ENCODE peak calls at places on chromosomes 3 and 15, in nine cellular contexts. U, L, D, I, M, T, X, Z and R are unnamed samples. For H3K36me3, the result is how much of the 10 kb centered on the place peaks cover.

GRCh38 chr15:39419651-39420050 is 161.2 kb upstream of the THBS1 start:
- DNase-seq in L (no peak), U (no peak), D (no peak), X (no peak), M (no peak), T (no peak), Z (no peak), I (no peak), R (no peak)

GRCh38 chr15:38817427-38818155 is 253.0 kb upstream of the RASGRP1 start:
- DNase-seq in I (peak), U (peak), D (peak), Z (peak), M (peak), X (peak), L (peak), T (peak), R (peak)

GRCh38 chr3:167783781-167784180 is 48.3 kb downstream of the SERPINI1 start:
- DNase-seq in D (no peak), X (no peak), U (no peak), Z (no peak), T (no peak), M (peak), I (no peak), L (no peak), R (no peak)

GRCh38 chr15:75731248-75732100 is 18.8 kb upstream of the CSPG4 start:
- DNase-seq in D (peak), Z (no peak), I (peak), U (no peak), T (peak), X (peak), L (no peak), M (no peak), R (no peak)

GRCh38 chr15:47289667-47290066 is 427.6 kb upstream of the SEMA6D start:
- DNase-seq in M (no peak), D (no peak), L (no peak), U (no peak), X (no peak), T (no peak), I (no peak), Z (no peak), R (no peak)

GRCh38 chr15:70827721-70828120 is 26.2 kb downstream of the LARP6 start:
- DNase-seq in X (no peak), T (no peak), L (no peak), Z (no peak), M (no peak), D (no peak), U (no peak), I (no peak), R (no peak)

GRCh38 chr3:110063178-110063577 is 725.8 kb upstream of the DPPA4 start:
- DNase-seq in U (no peak), I (no peak), M (no peak), T (no peak), D (no peak), L (no peak), Z (no peak), X (no peak), R (no peak)

GRCh38 chr15:59686389-59686788 is 2.7 kb downstream of the BNIP2 start:
- DNase-seq in T (peak), M (no peak), L (peak), U (no peak), X (peak), I (no peak), D (no peak), Z (no peak), R (no peak)

GRCh38 chr15:81002254-81003022 is 1.7 kb downstream of the TLNRD1 start:
- DNase-seq in M (no peak), X (peak), T (peak), Z (no peak), D (no peak), L (no peak), I (no peak), U (no peak), R (no peak)

GRCh38 chr3:5298453-5298852 is 110.9 kb downstream of the EDEM1 start:
- DNase-seq in Z (no peak), I (no peak), D (no peak), T (no peak), X (no peak), M (no peak), L (no peak), U (no peak), R (no peak)

GRCh38 chr3:194780706-194781105 is 95.0 kb downstream of the FAM43A start:
- DNase-seq in D (no peak), U (no peak), L (no peak), M (no peak), I (no peak), X (no peak), T (no peak), Z (no peak), R (no peak)

GRCh38 chr15:75452364-75452967 is 976 bp upstream of the SIN3A start:
- DNase-seq in T (peak), I (peak), D (peak), M (peak), L (peak), Z (peak), U (peak), X (peak), R (no peak)

GRCh38 chr3:141306922-141307321 is 61.4 kb upstream of the ZBTB38 start:
- DNase-seq in Z (peak), D (no peak), U (no peak), T (no peak), L (no peak), I (no peak), M (no peak), X (no peak), R (no peak)

GRCh38 chr3:45915518-45916231 is 27.6 kb upstream of the CXCR6 start:
- DNase-seq in D (peak), I (peak), L (no peak), M (peak), X (no peak), Z (peak), T (no peak), U (peak), R (peak)

GRCh38 chr3:136498919-136499447 is 248.8 kb downstream of the PCCB start:
- DNase-seq in I (no peak), Z (no peak), L (no peak), X (no peak), U (no peak), D (no peak), T (no peak), M (no peak), R (no peak)

GRCh38 chr15:95291878-95292472 is 1038.5 kb upstream of the NR2F2 start:
- DNase-seq in T (no peak), M (no peak), U (peak), L (no peak), I (no peak), Z (no peak), X (no peak), D (no peak), R (no peak)

GRCh38 chr3:7194081-7194835 is 333.3 kb downstream of the GRM7 start:
- DNase-seq in T (no peak), X (no peak), U (no peak), D (no peak), Z (no peak), I (no peak), M (no peak), L (no peak), R (peak)

GRCh38 chr15:70212288-70212962 is 114.7 kb upstream of the TLE3 start:
- DNase-seq in Z (no peak), X (peak), T (no peak), I (peak), M (peak), D (peak), L (no peak), U (no peak), R (no peak)

GRCh38 chr15:83815506-83815905 is 161.6 kb downstream of the ADAMTSL3 start:
- DNase-seq in U (no peak), D (no peak), I (no peak), T (no peak), L (no peak), M (no peak), X (no peak), Z (no peak), R (no peak)

GRCh38 chr15:41716864-41717263 is 56.7 kb downstream of the MGA start:
- DNase-seq in U (no peak), X (no peak), Z (no peak), D (no peak), T (no peak), I (no peak), L (no peak), M (no peak), R (no peak)

GRCh38 chr15:77038312-77039216 is 32.3 kb downstream of the TSPAN3 start:
- DNase-seq in D (no peak), M (no peak), Z (no peak), L (no peak), U (no peak), T (no peak), X (no peak), I (no peak), R (no peak)

GRCh38 chr3:53242642-53243041 is 13.2 kb downstream of the TKT start:
- DNase-seq in U (no peak), I (peak), D (no peak), Z (no peak), L (no peak), M (no peak), T (peak), X (peak), R (no peak)

GRCh38 chr15:76286231-76286879 is 24.9 kb downstream of the ETFA start:
- DNase-seq in T (no peak), D (no peak), I (no peak), L (no peak), M (no peak), X (no peak), Z (peak), U (no peak), R (no peak)

GRCh38 chr15:48333553-48333952 is 2.3 kb downstream of the DUT start:
- DNase-seq in D (no peak), L (no peak), X (no peak), U (no peak), T (no peak), M (no peak), Z (no peak), I (no peak), R (no peak)

GRCh38 chr15:40051616-40052415 is 12.8 kb upstream of the SRP14 start:
- DNase-seq in Z (no peak), X (no peak), D (no peak), M (no peak), U (no peak), T (no peak), I (no peak), L (peak), R (no peak)

GRCh38 chr3:107428051-107428858 is 51.0 kb downstream of the CCDC54 start:
- DNase-seq in U (no peak), D (no peak), L (no peak), I (no peak), Z (no peak), T (no peak), X (no peak), M (no peak), R (no peak)

DNA sequence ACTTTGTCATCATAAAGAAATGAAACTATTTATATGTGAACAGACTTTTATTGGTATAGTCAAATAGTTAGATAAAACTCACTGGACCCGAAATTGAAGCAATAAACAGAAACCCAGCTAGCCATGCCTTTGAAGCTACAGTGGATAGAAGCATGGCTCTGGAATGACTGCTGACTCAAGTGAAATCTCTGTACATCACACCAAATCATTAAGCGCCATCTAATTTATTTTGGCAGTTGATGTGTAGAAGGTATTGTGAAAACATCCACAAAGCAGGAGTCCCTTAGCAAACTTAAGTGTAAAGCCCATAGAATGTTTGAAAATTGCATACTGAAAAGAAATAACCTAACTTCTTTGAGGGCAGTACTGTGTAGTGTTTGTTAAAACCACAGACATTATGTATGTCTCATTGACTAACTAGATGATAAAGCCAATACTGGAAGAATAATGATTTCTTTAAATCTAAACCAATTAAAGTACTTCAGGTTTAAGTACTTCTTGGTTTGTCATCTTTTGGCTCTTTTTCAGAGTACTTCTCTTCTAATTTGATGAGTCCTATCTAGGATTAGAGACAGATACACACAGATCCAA is 42.8 kb upstream of the FBXL22 start:
- DNase-seq in T (no peak), D (no peak), U (no peak), Z (no peak), X (no peak), L (no peak), M (peak), I (no peak), R (no peak)
- TF ChIP-seq CTCF in T (no peak), D (no peak), U (no peak), Z (no peak), X (no peak), L (no peak), M (no peak), I (no peak), R (no peak)

GRCh38 chr3:13367728-13368127 is 52.4 kb downstream of the NUP210 start:
- DNase-seq in T (no peak), L (no peak), X (peak), D (no peak), I (no peak), U (no peak), M (no peak), Z (no peak), R (no peak)
- H3K36me3 ChIP-seq in T (under half), L (under half), X (under half), D (under half), I (under half), U (under half), M (under half), Z (under half), R (under half)

GRCh38 chr3:99477650-99478049 is 160.7 kb upstream of the COL8A1 start:
- DNase-seq in T (no peak), Z (no peak), X (no peak), M (no peak), I (no peak), L (no peak), D (no peak), U (no peak), R (no peak)

GRCh38 chr3:99483841-99484240 is 154.6 kb upstream of the COL8A1 start:
- DNase-seq in M (no peak), X (no peak), I (no peak), U (no peak), T (no peak), Z (no peak), D (no peak), L (no peak), R (no peak)

GRCh38 chr3:99475229-99475628 is 163.2 kb upstream of the COL8A1 start:
- DNase-seq in X (no peak), U (no peak), L (no peak), I (no peak), Z (no peak), D (no peak), T (no peak), M (no peak), R (no peak)

GRCh38 chr3:99482191-99482590 is 156.2 kb upstream of the COL8A1 start:
- DNase-seq in I (no peak), L (no peak), U (no peak), T (no peak), Z (no peak), D (no peak), X (no peak), M (no peak), R (no peak)

GRCh38 chr3:99479768-99480167 is 158.6 kb upstream of the COL8A1 start:
- DNase-seq in T (no peak), M (no peak), U (no peak), L (no peak), I (no peak), D (no peak), X (no peak), Z (no peak), R (no peak)
- TF ChIP-seq CTCF in T (no peak), M (no peak), U (no peak), L (no peak), I (no peak), D (no peak), X (no peak), Z (no peak), R (no peak)

GRCh38 chr3:172808969-172809546 is 58.5 kb downstream of the ECT2 start:
- DNase-seq in L (no peak), X (no peak), U (peak), Z (no peak), D (no peak), M (peak), I (no peak), T (no peak), R (no peak)
- H3K36me3 ChIP-seq in L (under half), X (under half), U (under half), Z (under half), D (under half), M (under half), I (under half), T (under half), R (under half)